ENCODE peak calls at places on chromosomes 11 and 22, in seven cellular contexts. F is IMR-90, C is upper lobe of right lung, L is cardiac muscle cell, M is aorta, E is tibial nerve, B is adrenal gland. T is an unnamed sample.

GRCh38 chr22:42385691-42386090 is 46.5 kb downstream of the NFAM1 start:
- DNase-seq in E (no peak), M (no peak), B (no peak), L (no peak), C (no peak), F (no peak), T (peak; percentile 80)

GRCh38 chr22:24819941-24820461 is 14.0 kb downstream of the SGSM1 start:
- DNase-seq in C (peak; percentile 68), M (peak; percentile 81), B (no peak), E (no peak), F (no peak), L (peak; percentile 68), T (no peak)

GRCh38 chr11:36292311-36292722 is 3.1 kb upstream of the COMMD9 start:
- DNase-seq in L (peak; percentile 63), M (no peak), C (no peak), B (no peak), E (no peak), F (peak; percentile 47), T (no peak)

GRCh38 chr11:13329670-13330401 is 52.2 kb downstream of the BMAL1 start:
- DNase-seq in E (no peak), L (no peak), C (no peak), M (no peak), F (peak; percentile 41), B (peak; percentile 61), T (no peak)

GRCh38 chr11:2095542-2095941 is 43.6 kb downstream of the IGF2 start:
- DNase-seq in E (no peak), B (no peak), C (peak; percentile 59), L (no peak), M (no peak), F (no peak), T (no peak)

GRCh38 chr11:131626761-131627160 is 256.3 kb downstream of the NTM start:
- DNase-seq in C (no peak), B (no peak), F (no peak), E (no peak), L (no peak), M (no peak), T (no peak)

GRCh38 chr11:69939551-69940245 is 120.5 kb upstream of the FGF3 start:
- DNase-seq in B (peak; percentile 43), C (peak; percentile 68), M (peak; percentile 86), L (peak; percentile 94), F (peak; percentile 77), E (no peak), T (no peak)

GRCh38 chr11:13663631-13664071 is 4.8 kb upstream of the FAR1 start:
- DNase-seq in B (no peak), E (no peak), L (peak; percentile 37), M (no peak), C (no peak), F (peak; percentile 41), T (no peak)

GRCh38 chr11:86954288-86955110 is 696 bp downstream of the FZD4 start:
- DNase-seq in F (no peak), E (peak; percentile 57), C (peak; percentile 68), M (peak; percentile 78), B (peak; percentile 54), L (no peak), T (no peak)

GRCh38 chr22:24423519-24424000 is 3.8 kb upstream of the ADORA2A start:
- DNase-seq in M (peak; percentile 91), C (peak; percentile 86), B (peak; percentile 58), F (no peak), L (peak; percentile 46), E (no peak), T (no peak)

GRCh38 chr22:42969348-42969975 is 45.5 kb downstream of the PACSIN2 start:
- DNase-seq in L (peak; percentile 60), M (peak; percentile 51), E (no peak), C (no peak), F (peak; percentile 86), B (no peak), T (no peak)

GRCh38 chr11:66417000-66417399 is 3.8 kb upstream of the NPAS4 start:
- DNase-seq in M (no peak), F (no peak), L (no peak), B (no peak), C (no peak), E (no peak), T (no peak)

GRCh38 chr11:27701262-27702105 is 1.2 kb upstream of the BDNF start:
- DNase-seq in B (peak; percentile 24), E (no peak), C (peak; percentile 62), F (peak; percentile 89), M (no peak), L (peak; percentile 75), T (no peak)

GRCh38 chr11:45900916-45901617 is 6.0 kb downstream of the FREY1 start:
- DNase-seq in B (peak; percentile 46), M (peak; percentile 75), L (peak; percentile 23), C (no peak), F (no peak), E (no peak), T (peak; percentile 87)

GRCh38 chr11:65856689-65857499 is 1.1 kb downstream of the CFL1 start:
- DNase-seq in B (peak; percentile 85), C (peak; percentile 94), L (peak; percentile 72), F (peak; percentile 52), E (peak; percentile 80), M (peak; percentile 94), T (peak; percentile 91)

GRCh38 chr11:102110761-102111010 is 439 bp downstream of the YAP1 start:
- DNase-seq in E (no peak), L (no peak), M (no peak), F (no peak), B (no peak), C (no peak), T (no peak)

DNA sequence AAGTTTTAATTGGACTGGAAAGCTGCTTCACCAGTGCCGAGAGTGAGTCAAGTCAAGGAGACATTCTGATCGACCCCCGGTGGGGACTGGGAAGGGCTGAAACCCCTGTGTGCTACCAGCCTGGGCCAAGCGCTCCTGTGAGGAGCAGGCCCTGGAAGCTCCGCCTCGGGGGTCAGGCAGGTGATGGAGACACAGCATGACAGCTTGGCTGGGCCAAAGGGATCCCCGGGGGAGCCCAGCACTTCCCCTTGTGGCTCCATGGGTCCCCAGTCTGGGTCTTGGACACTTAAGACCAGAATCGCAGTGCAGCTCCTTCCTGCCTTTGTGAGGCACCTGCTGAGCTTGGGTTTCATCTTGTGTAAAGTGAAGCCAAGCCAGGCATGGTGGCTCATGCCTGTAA is 89.2 kb downstream of the MORC2 start:
- DNase-seq in F (no peak), C (peak; percentile 40), M (peak; percentile 59), L (no peak), E (no peak), B (no peak), T (no peak)
- H3K27ac ChIP-seq in F (no peak overlapping the region), C (no peak overlapping the region), M (no peak overlapping the region), L (peak overlapping the region; percentile 47), E (no peak overlapping the region), B (no peak overlapping the region), T (no peak overlapping the region)

GRCh38 chr22:50304528-50305392 is 2.7 kb downstream of the PLXNB2 start:
- DNase-seq in F (no peak), M (no peak), L (peak; percentile 51), C (peak; percentile 82), B (peak; percentile 78), E (no peak), T (peak; percentile 57)

GRCh38 chr22:50302041-50302541 is 5.4 kb downstream of the PLXNB2 start:
- DNase-seq in B (no peak), M (no peak), E (no peak), C (peak; percentile 85), L (peak; percentile 29), F (peak; percentile 17), T (no peak)

GRCh38 chr22:50303848-50304527 is 3.5 kb downstream of the PLXNB2 start:
- DNase-seq in M (no peak), L (no peak), B (peak; percentile 90), E (no peak), F (no peak), C (peak; percentile 87), T (no peak)

GRCh38 chr22:50302564-50302963 is 4.9 kb downstream of the PLXNB2 start:
- DNase-seq in B (no peak), F (no peak), C (no peak), M (no peak), E (no peak), L (no peak), T (no peak)

DNA sequence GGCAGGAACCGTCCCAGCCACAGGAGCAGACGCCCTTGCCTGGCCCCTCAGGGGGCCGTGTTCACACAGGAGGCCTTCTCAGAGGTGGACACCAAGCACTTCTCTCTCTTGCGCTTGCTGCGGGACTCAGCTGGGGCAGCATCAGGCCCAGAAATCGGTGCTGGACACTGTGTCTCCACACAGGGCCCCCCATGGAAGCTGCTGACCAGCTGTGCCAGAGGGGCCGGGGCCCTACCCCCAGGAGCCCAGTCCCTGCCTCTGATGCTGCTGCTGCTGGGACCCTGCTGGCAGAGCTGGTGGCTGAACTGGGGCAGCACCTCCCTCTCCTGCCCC is 4.0 kb downstream of the PLXNB2 start:
- DNase-seq in F (no peak), L (no peak), E (no peak), C (no peak), M (no peak), B (no peak), T (no peak)
- H3K27ac ChIP-seq in F (peak overlapping the region; percentile 96), L (peak overlapping the region; percentile 84), E (peak overlapping the region; percentile 86), C (peak overlapping the region; percentile 95), M (peak overlapping the region; percentile 8), B (peak overlapping the region; percentile 97), T (peak overlapping the region; percentile 72)

DNA sequence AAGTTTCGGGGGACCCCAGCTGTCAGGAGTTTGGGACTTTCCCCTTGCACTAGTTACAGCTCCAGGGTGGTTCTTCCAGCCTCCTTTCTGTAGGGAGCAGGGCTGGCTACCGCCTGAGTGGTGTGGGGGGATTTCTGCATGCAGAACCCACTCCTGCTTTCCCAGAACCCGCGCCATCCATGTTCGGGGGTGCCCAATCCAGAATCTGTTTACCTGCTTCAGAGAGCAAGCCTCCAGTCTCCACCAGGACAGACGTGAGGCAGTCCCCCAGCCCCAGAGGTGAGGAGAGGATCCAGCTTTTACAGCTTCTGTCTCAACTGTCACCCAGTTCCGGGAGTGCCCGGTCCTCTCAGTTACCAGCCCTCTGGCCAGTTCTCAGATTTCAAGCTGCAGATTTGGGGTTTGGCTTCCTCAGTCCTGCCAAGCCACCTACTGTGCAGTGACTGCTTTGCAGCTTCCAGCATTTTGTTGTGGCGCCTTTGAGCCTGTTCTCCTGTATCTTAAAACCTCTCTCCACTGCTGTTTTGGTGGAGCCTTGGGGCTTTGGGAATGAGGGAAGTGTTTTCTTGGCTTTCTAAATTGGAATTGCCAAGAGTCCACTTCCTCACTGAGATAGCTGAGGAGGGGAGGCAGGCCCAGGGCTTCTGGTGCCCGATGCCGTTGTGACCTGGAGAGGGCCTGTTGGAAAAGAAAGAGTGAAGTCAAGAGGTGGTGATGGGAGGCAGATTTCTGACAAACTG is 513.2 kb downstream of the TBC1D22A start:
- DNase-seq in C (peak; percentile 40), E (no peak), L (peak; percentile 14), B (no peak), M (peak; percentile 55), F (no peak), T (no peak)
- H3K27ac ChIP-seq in C (no peak overlapping the region), E (no peak overlapping the region), L (no peak overlapping the region), B (no peak overlapping the region), M (no peak overlapping the region), F (no peak overlapping the region), T (no peak overlapping the region)

DNA sequence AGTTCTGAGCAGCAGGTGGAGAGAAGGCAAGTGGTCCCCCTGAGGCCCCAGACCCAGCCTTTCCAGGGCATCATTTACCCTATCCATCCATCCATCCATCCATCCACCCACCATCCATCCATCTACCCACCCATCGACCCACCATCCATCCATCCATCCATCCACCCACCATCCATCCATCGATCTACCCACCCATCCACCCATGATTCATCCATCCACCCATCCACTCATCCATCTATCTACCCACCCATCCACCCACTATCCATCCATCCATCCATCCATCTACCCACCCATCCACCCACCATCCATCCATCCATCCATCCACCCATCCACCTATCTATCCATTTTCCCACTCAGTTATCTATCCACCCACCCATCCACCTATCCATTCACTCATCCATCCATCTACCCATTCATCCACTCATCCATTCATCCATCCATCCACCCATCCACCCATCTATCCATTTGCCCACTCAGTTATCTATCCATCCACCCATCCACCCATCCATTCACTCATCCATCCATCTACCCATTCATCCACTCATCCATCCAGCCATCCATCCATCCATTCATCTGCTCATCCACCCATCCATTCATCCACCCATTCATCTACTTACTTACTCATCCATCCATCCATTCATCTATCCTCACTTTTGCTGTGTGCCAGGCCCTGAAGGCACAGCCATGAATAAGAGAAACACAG is 63.4 kb downstream of the MCM5 start:
- DNase-seq in E (no peak), B (no peak), F (no peak), C (no peak), L (no peak), M (no peak), T (no peak)
- H3K27ac ChIP-seq in E (no peak overlapping the region), B (no peak overlapping the region), F (no peak overlapping the region), C (no peak overlapping the region), L (no peak overlapping the region), M (no peak overlapping the region), T (no peak overlapping the region)